ENCODE peak calls at places on chromosome 13, in nine cellular contexts. F is endothelial cell; O is neural crest cell; M is activated CD8-positive, alpha-beta T cell treated with anti-CD3 and anti-CD28 coated beads for 36 hours; K is hepatocyte; C is psoas muscle; W is tibial artery; G is mesothelial cell of epicardium; L is RWPE1. I is an unnamed sample.
A peak's percentile ranks its signal among the peaks of the same experiment; 100 is the strongest.

GRCh38 chr13:111399776-111400505 is 79.5 kb downstream of the TEX29 start:
- DNase-seq in F (no peak), O (no peak), M (no peak), K (no peak), C (no peak), W (peak; percentile 15), G (peak; percentile 31), L (no peak), I (no peak)

GRCh38 chr13:110397445-110397844 is 90.4 kb downstream of the COL4A2 start:
- DNase-seq in F (no peak), O (no peak), M (no peak), K (no peak), C (no peak), W (peak; percentile 48), G (no peak), L (no peak), I (no peak)

GRCh38 chr13:111503905-111504695 is 183.7 kb downstream of the TEX29 start:
- DNase-seq in F (no peak), O (no peak), M (no peak), K (no peak), C (no peak), W (no peak), G (no peak), L (peak; percentile 9), I (no peak)

GRCh38 chr13:113425931-113426590 is 27.2 kb downstream of the ADPRHL1 start:
- DNase-seq in F (no peak), O (no peak), M (no peak), K (no peak), C (no peak), W (no peak), G (no peak), L (no peak), I (no peak)

GRCh38 chr13:28753208-28753892 is 34.6 kb upstream of the SLC46A3 start:
- DNase-seq in F (no peak), O (no peak), M (no peak), K (peak; percentile 79), C (no peak), W (peak; percentile 58), G (no peak), L (peak; percentile 82), I (no peak)

GRCh38 chr13:36421447-36421846 is 10.8 kb upstream of the CCNA1 start:
- DNase-seq in F (no peak), O (no peak), M (no peak), K (no peak), C (no peak), W (no peak), G (no peak), L (no peak), I (no peak)

GRCh38 chr13:38630780-38631179 is 56.1 kb upstream of the FREM2 start:
- DNase-seq in F (no peak), O (no peak), M (no peak), K (no peak), C (no peak), W (no peak), G (no peak), L (no peak), I (no peak)

GRCh38 chr13:112131740-112132113 is 64.8 kb downstream of the SOX1 start:
- DNase-seq in F (no peak), O (no peak), M (no peak), K (no peak), C (no peak), W (no peak), G (no peak), L (no peak), I (no peak)

GRCh38 chr13:46317120-46317519 is 69.9 kb downstream of the RUBCNL start:
- DNase-seq in F (no peak), O (no peak), M (no peak), K (no peak), C (no peak), W (no peak), G (no peak), L (no peak), I (no peak)
- TF ChIP-seq CTCF in F (no peak), O (no peak), M (no peak), K (peak; percentile 31), C (no peak), W (no peak), G (no peak), L (no peak), I (no peak)

GRCh38 chr13:48476215-48476614 is 56.7 kb downstream of the RCBTB2 start:
- DNase-seq in F (no peak), O (no peak), M (no peak), K (no peak), C (no peak), W (no peak), G (no peak), L (no peak), I (no peak)

GRCh38 chr13:48476674-48477073 is 56.2 kb downstream of the RCBTB2 start:
- DNase-seq in F (no peak), O (no peak), M (no peak), K (no peak), C (no peak), W (no peak), G (no peak), L (no peak), I (no peak)

GRCh38 chr13:48478401-48478800 is 54.5 kb downstream of the RCBTB2 start:
- DNase-seq in F (no peak), O (peak; percentile 20), M (no peak), K (no peak), C (no peak), W (no peak), G (no peak), L (no peak), I (no peak)

GRCh38 chr13:48477191-48477855 is 55.6 kb downstream of the RCBTB2 start:
- DNase-seq in F (no peak), O (no peak), M (no peak), K (no peak), C (no peak), W (no peak), G (no peak), L (no peak), I (no peak)

DNA sequence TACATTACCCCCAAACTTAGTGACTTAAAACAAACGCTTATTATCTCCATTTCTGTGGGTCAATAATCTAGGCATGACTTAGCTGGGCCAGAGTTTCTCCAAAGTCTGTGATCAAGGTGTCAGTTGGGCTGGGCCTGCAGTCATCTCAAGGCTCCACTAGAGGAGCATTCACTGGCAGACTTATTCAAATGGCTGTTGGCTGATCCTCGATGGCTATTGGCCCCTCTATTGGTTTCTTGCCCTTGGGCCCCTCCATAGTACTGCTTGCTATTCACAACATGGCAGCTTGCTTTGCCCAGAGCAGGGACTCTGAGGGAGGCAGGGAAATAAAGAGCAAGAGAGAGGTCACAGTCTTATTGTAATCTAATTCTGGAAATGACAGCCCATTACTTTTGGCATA is 57.6 kb downstream of the RCBTB2 start:
- DNase-seq in F (no peak), O (no peak), M (no peak), K (no peak), C (no peak), W (no peak), G (no peak), L (no peak), I (no peak)
- TF ChIP-seq CTCF in F (no peak), O (no peak), M (no peak), K (no peak), C (no peak), W (no peak), G (no peak), L (no peak), I (no peak)

GRCh38 chr13:32881074-32881791 is 135.0 kb upstream of the KL start:
- DNase-seq in F (no peak), O (no peak), M (no peak), K (peak; percentile 70), C (no peak), W (no peak), G (no peak), L (peak; percentile 11), I (no peak)

GRCh38 chr13:32878172-32878571 is 138.1 kb upstream of the KL start:
- DNase-seq in F (no peak), O (no peak), M (no peak), K (no peak), C (no peak), W (no peak), G (no peak), L (peak; percentile 42), I (no peak)

GRCh38 chr13:32883501-32883900 is 132.7 kb upstream of the KL start:
- DNase-seq in F (no peak), O (no peak), M (no peak), K (no peak), C (no peak), W (no peak), G (no peak), L (peak; percentile 8), I (no peak)

GRCh38 chr13:32881792-32882175 is 134.4 kb upstream of the KL start:
- DNase-seq in F (no peak), O (no peak), M (no peak), K (no peak), C (no peak), W (no peak), G (no peak), L (peak; percentile 63), I (no peak)

GRCh38 chr13:32880636-32881035 is 135.6 kb upstream of the KL start:
- DNase-seq in F (no peak), O (no peak), M (no peak), K (no peak), C (no peak), W (no peak), G (no peak), L (no peak), I (no peak)
- TF ChIP-seq CTCF in F (no peak), O (no peak), M (no peak), K (no peak), C (no peak), W (no peak), G (no peak), L (no peak), I (no peak)

GRCh38 chr13:30807392-30807791 is 72.0 kb downstream of the ALOX5AP start:
- DNase-seq in F (no peak), O (no peak), M (no peak), K (no peak), C (no peak), W (no peak), G (no peak), L (no peak), I (no peak)

GRCh38 chr13:30810261-30810701 is 74.9 kb downstream of the ALOX5AP start:
- DNase-seq in F (no peak), O (no peak), M (no peak), K (no peak), C (no peak), W (no peak), G (no peak), L (no peak), I (no peak)

GRCh38 chr13:30809787-30810186 is 74.4 kb downstream of the ALOX5AP start:
- DNase-seq in F (no peak), O (no peak), M (no peak), K (no peak), C (no peak), W (no peak), G (no peak), L (no peak), I (no peak)

GRCh38 chr13:30806784-30807183 is 71.4 kb downstream of the ALOX5AP start:
- DNase-seq in F (no peak), O (no peak), M (no peak), K (no peak), C (no peak), W (no peak), G (no peak), L (peak; percentile 38), I (no peak)

DNA sequence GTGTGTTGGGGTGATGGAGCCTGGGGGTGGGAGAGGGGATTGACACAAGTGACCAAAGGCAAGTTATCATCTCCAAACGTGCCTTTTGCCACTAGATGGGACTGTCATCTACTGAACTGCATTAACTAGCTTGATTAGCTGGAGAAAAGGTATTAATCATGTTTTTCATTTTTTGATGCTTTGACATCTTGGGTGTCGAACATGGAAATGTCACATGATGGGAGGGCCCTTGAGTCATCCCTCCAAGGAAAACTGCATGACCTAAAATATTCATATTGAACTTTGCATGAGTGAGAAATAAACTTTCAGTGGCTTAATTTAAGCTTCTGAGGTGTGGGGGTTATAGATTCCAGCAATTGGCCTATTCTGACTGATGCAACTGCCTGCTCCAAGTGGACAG is 73.3 kb downstream of the ALOX5AP start:
- DNase-seq in F (no peak), O (no peak), M (no peak), K (no peak), C (no peak), W (no peak), G (no peak), L (no peak), I (no peak)
- TF ChIP-seq CTCF in F (no peak), O (no peak), M (no peak), K (no peak), C (no peak), W (no peak), G (no peak), L (no peak), I (no peak)